ENCODE peak calls at places on chromosomes 5 and 9, in four cellular contexts. P is tibial artery, X is Panc1, K is psoas muscle. V is an unnamed sample.

GRCh38 chr5:167819406-167819805 is 472.0 kb upstream of the WWC1 start:
- DNase-seq in P (no peak), X (no peak), K (no peak), V (no peak)

GRCh38 chr5:40678021-40678939 is 1.4 kb upstream of the PTGER4 start:
- DNase-seq in P (no peak), X (no peak), K (no peak), V (no peak)

GRCh38 chr5:139798883-139799282 is 3.3 kb downstream of the PSD2 start:
- DNase-seq in P (no peak), X (no peak), K (no peak), V (no peak)

GRCh38 chr5:150499437-150499956 is 8.4 kb upstream of the NDST1 start:
- DNase-seq in P (no peak), X (no peak), K (no peak), V (no peak)

GRCh38 chr9:121652037-121652837 is 803 bp downstream of the DAB2IP start:
- DNase-seq in P (no peak), X (no peak), K (peak), V (no peak)

GRCh38 chr9:128324401-128324800 is 1.8 kb downstream of the COQ4 start:
- DNase-seq in P (no peak), X (no peak), K (no peak), V (no peak)

GRCh38 chr5:135468541-135468940 is 16.4 kb upstream of the TIFAB start:
- DNase-seq in P (no peak), X (no peak), K (no peak), V (no peak)

GRCh38 chr5:149439899-149440655 is 61.0 kb upstream of the IL17B start:
- DNase-seq in P (no peak), X (no peak), K (no peak), V (no peak)

GRCh38 chr5:44574626-44575025 is 185.4 kb upstream of the FGF10 start:
- DNase-seq in P (no peak), X (no peak), K (no peak), V (no peak)

GRCh38 chr9:115494958-115495690 is 377.2 kb upstream of the TNC start:
- DNase-seq in P (no peak), X (no peak), K (no peak), V (no peak)

GRCh38 chr5:173706700-173707099 is 90.2 kb upstream of the BOD1 start:
- DNase-seq in P (no peak), X (no peak), K (no peak), V (no peak)

GRCh38 chr5:4873656-4874055 is 266.5 kb upstream of the ADAMTS16 start:
- DNase-seq in P (no peak), X (no peak), K (no peak), V (no peak)

GRCh38 chr5:616342-617039 is 4.4 kb downstream of the CEP72 start:
- DNase-seq in P (no peak), X (no peak), K (no peak), V (no peak)

GRCh38 chr9:119227422-119227821 is 141.8 kb downstream of the BRINP1 start:
- DNase-seq in P (no peak), X (no peak), K (no peak), V (no peak)

GRCh38 chr5:146699129-146699528 is 179.4 kb downstream of the PPP2R2B start:
- DNase-seq in P (no peak), X (no peak), K (no peak), V (no peak)

GRCh38 chr5:6273090-6273735 is 105.1 kb downstream of the MED10 start:
- DNase-seq in P (no peak), X (no peak), K (no peak), V (no peak)

GRCh38 chr5:56402273-56403223 is 169.4 kb upstream of the ANKRD55 start:
- DNase-seq in P (no peak), X (no peak), K (no peak), V (no peak)

GRCh38 chr9:36987891-36988290 is 46.2 kb downstream of the PAX5 start:
- DNase-seq in P (no peak), X (no peak), K (no peak), V (no peak)

GRCh38 chr5:25754895-25755294 is 1110.1 kb upstream of the CDH10 start:
- DNase-seq in P (no peak), X (no peak), K (no peak), V (no peak)

GRCh38 chr9:102569436-102569835 is 425.7 kb upstream of the CYLC2 start:
- DNase-seq in P (no peak), X (no peak), K (no peak), V (no peak)

GRCh38 chr9:136244116-136244775 is 1.4 kb downstream of the QSOX2 start:
- DNase-seq in P (no peak), X (no peak), K (no peak), V (no peak)

GRCh38 chr9:128818839-128819715 is 777 bp downstream of the ENDOG start:
- DNase-seq in P (no peak), X (no peak), K (peak), V (peak)

GRCh38 chr5:160463775-160464465 is 42.3 kb downstream of the PTTG1 start:
- DNase-seq in P (no peak), X (peak), K (no peak), V (no peak)

GRCh38 chr5:12704955-12705354 is 800.7 kb upstream of the CTNND2 start:
- DNase-seq in P (no peak), X (no peak), K (no peak), V (no peak)
- TF ChIP-seq CTCF in P (no peak), X (no peak), K (no peak), V (peak)

DNA sequence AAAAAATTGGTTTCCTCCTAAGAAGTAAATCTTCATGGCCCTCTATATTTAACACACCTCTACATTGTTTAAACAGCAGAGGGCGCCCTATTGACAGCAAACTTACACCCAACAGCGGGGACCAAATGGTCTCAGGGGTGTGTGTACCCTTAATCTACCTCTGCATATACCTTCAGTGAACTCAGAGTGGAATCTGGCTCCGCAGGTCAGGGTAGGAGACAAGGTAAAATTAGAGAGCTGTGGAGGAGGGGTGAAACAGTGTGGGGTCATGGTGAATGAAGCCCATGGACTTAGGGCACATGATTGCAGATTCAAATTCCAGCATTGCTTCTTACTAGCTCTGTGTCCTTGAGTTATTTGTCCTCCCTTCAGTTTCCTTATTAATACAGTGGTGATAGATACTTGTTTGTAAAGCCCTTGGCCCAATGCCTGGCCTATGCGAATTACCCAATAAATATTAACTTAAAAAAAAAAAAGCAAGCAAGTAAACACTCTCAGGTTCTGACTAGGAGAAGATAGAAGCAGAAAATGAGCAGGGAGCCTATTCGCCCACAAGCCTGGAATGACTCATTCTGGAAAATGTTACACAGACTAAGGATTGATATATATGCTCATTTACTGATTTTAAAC is 122.9 kb downstream of the CAVIN4 start:
- DNase-seq in P (no peak), X (no peak), K (no peak), V (no peak)
- TF ChIP-seq CTCF in P (no peak), X (peak), K (peak), V (peak)

GRCh38 chr5:171850354-171850947 is 64.8 kb downstream of the SMIM23 start:
- DNase-seq in P (peak), X (no peak), K (no peak), V (no peak)
- TF ChIP-seq CTCF in P (no peak), X (peak), K (no peak), V (peak)

GRCh38 chr5:37871023-37871815 is 31.4 kb upstream of the GDNF start:
- DNase-seq in P (no peak), X (no peak), K (no peak), V (no peak)

GRCh38 chr5:37869221-37869620 is 29.4 kb upstream of the GDNF start:
- DNase-seq in P (no peak), X (no peak), K (no peak), V (no peak)

DNA sequence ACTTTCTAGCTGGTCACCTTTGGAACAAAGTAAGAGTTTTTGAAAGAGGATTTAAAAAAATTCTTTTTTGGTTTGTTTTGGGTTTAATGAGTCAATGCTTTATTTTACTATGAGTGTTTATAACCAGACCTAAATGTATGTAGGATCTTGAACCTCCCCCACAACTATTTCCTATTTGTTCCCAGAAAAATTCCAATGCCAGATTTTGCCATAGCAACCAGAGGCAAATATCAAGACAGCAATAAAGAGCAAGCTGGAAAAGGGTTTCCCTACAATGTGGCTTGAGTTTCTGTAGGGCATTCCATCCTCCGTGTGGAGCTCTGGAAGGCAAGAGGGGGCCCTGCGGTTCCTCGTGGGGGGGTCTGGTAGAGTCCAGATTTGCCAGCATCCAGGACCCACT is 27.8 kb upstream of the GDNF start:
- DNase-seq in P (no peak), X (no peak), K (no peak), V (no peak)
- TF ChIP-seq CTCF in P (no peak), X (no peak), K (no peak), V (no peak)

GRCh38 chr5:80125962-80126480 is 90.9 kb downstream of the THBS4 start:
- DNase-seq in P (no peak), X (no peak), K (no peak), V (no peak)
- TF ChIP-seq CTCF in P (no peak), X (no peak), K (no peak), V (no peak)

GRCh38 chr5:169089343-169089742 is 211.6 kb downstream of the SLIT3 start:
- DNase-seq in P (no peak), X (no peak), K (no peak), V (no peak)
- TF ChIP-seq CTCF in P (no peak), X (peak), K (no peak), V (peak)

GRCh38 chr9:68685770-68686169 is 19.3 kb upstream of the PIP5K1B start:
- DNase-seq in P (no peak), X (peak), K (no peak), V (no peak)
- TF ChIP-seq CTCF in P (no peak), X (peak), K (no peak), V (peak)